ENCODE peak calls at places on chromosomes 11 and 22, in seven cellular contexts. J is colonic mucosa, A is heart right ventricle, B is neural progenitor cell, N is IMR-90, S is thoracic aorta, P is A549. U is an unnamed sample.

GRCh38 chr22:49933236-49933921 is 14.9 kb downstream of the CRELD2 start:
- DNase-seq in A (peak), N (no peak), P (no peak), J (no peak), S (no peak), B (no peak), U (peak)

GRCh38 chr11:8242480-8243280 is 21.0 kb downstream of the LMO1 start:
- DNase-seq in P (no peak), J (no peak), A (no peak), B (peak), N (no peak), S (no peak), U (no peak)

GRCh38 chr11:36945384-36945783 is 347.3 kb upstream of the RAG2 start:
- DNase-seq in J (no peak), B (no peak), N (peak), S (no peak), P (peak), A (no peak), U (peak)

GRCh38 chr11:1521382-1522080 is 35.0 kb upstream of the MOB2 start:
- DNase-seq in J (no peak), P (no peak), S (no peak), B (no peak), N (no peak), A (no peak), U (no peak)

GRCh38 chr11:18802381-18803257 is 11.0 kb upstream of the PTPN5 start:
- DNase-seq in B (peak), S (no peak), P (peak), A (no peak), N (peak), J (peak), U (peak)

GRCh38 chr11:127106142-127106541 is 105.6 kb upstream of the KIRREL3 start:
- DNase-seq in J (no peak), N (peak), B (peak), S (no peak), P (no peak), A (no peak), U (no peak)

GRCh38 chr11:73154178-73154577 is 12.1 kb upstream of the FCHSD2 start:
- DNase-seq in J (no peak), B (no peak), S (no peak), P (no peak), N (no peak), A (no peak), U (no peak)

GRCh38 chr22:30325724-30326703 is 727 bp downstream of the TBC1D10A start:
- DNase-seq in N (no peak), P (no peak), A (peak), B (peak), S (no peak), J (peak), U (no peak)

GRCh38 chr11:65362320-65362931 is 7.9 kb downstream of the TIGD3 start:
- DNase-seq in B (no peak), P (no peak), J (no peak), A (no peak), S (no peak), N (no peak), U (no peak)

GRCh38 chr11:77131560-77131959 is 3.5 kb downstream of the MYO7A start:
- DNase-seq in B (no peak), S (no peak), P (no peak), J (no peak), A (no peak), N (no peak), U (no peak)

GRCh38 chr22:27420817-27421361 is 380.7 kb downstream of the MN1 start:
- DNase-seq in P (no peak), N (peak), S (peak), B (no peak), A (peak), J (peak), U (peak)

GRCh38 chr11:121241300-121242176 is 51.0 kb upstream of the SC5D start:
- DNase-seq in B (peak), S (no peak), P (no peak), A (no peak), J (no peak), N (no peak), U (no peak)

DNA sequence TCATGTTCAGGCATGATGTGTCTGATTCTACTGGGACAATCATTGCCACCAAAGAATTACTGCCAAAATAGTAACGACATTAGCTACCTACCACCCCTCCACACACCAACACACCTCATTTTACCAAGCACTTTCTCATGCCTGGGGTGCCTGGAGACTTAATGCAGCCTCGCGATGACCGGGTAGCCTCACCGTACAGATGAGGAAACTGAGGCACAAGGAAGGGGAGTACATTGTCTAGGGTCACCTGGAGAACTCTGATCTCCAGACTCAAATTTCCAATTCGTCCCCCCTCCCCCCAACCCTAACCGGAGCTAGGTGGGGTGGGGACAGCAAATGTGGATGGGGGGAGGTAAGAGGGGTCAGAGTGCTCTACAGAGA is 2.7 kb upstream of the RTN4RL2 start:
- DNase-seq in P (no peak), B (no peak), J (no peak), N (no peak), S (no peak), A (no peak), U (no peak)
- H3K4me3 ChIP-seq in P (peak), B (peak), J (no peak), N (no peak), S (peak), A (no peak), U (no peak)

GRCh38 chr11:45807792-45808238 is 2.9 kb downstream of the SLC35C1 start:
- DNase-seq in J (no peak), A (no peak), B (no peak), N (no peak), P (no peak), S (no peak), U (no peak)
- H3K4me3 ChIP-seq in J (no peak), A (peak), B (no peak), N (no peak), P (no peak), S (peak), U (peak)

GRCh38 chr11:67418476-67419281 is 3.2 kb downstream of the CARNS1 start:
- DNase-seq in B (no peak), N (no peak), A (peak), S (no peak), P (no peak), J (no peak), U (no peak)
- H3K4me3 ChIP-seq in B (no peak), N (no peak), A (peak), S (peak), P (no peak), J (no peak), U (no peak)

GRCh38 chr22:20243176-20243544 is 25.0 kb downstream of the RTN4R start:
- DNase-seq in N (no peak), S (no peak), P (no peak), J (no peak), A (no peak), B (no peak), U (no peak)
- H3K4me3 ChIP-seq in N (no peak), S (peak), P (no peak), J (no peak), A (peak), B (no peak), U (no peak)

GRCh38 chr22:46089426-46090041 is 60.8 kb upstream of the PPARA start:
- DNase-seq in S (no peak), A (peak), P (no peak), B (no peak), J (no peak), N (no peak), U (no peak)

GRCh38 chr22:46090631-46091201 is 59.6 kb upstream of the PPARA start:
- DNase-seq in A (peak), J (no peak), P (no peak), B (no peak), N (peak), S (no peak), U (peak)

GRCh38 chr22:46088541-46089311 is 61.6 kb upstream of the PPARA start:
- DNase-seq in S (no peak), B (no peak), J (no peak), A (peak), P (no peak), N (peak), U (peak)

GRCh38 chr22:46091277-46091977 is 58.9 kb upstream of the PPARA start:
- DNase-seq in A (peak), P (no peak), S (no peak), N (no peak), J (no peak), B (no peak), U (no peak)

DNA sequence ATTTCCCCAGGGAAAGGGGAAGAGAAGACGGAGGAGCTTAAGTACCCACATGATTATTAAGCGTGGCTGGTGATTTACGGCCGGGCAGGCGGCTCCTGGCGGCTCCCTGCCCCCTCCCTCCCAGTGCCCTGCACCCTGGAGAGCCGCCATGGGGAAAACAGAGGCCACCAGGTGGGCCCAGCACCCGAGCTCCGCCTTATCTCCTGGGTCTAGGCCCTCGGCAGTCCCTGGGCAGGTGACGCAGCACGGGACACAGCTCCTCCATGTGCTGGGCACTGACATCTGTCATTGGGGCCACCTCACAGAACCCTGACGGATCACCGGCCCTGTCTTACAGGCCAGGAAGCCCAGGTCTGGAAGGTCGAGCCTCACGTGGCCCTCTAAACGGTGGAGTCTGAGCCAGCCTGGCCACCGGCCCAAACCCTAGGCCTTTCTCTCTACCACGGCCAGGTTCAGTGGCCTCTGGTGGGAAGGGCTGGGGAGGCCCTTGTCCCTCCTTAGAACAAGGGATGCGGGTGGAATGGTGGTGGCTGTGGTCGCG is 60.2 kb upstream of the PPARA start:
- DNase-seq in J (no peak), A (peak), B (no peak), S (no peak), N (no peak), P (no peak), U (peak)
- H3K4me3 ChIP-seq in J (no peak), A (peak), B (no peak), S (peak), N (no peak), P (no peak), U (peak)

GRCh38 chr11:14334193-14334592 is 24.8 kb downstream of the RRAS2 start:
- DNase-seq in P (no peak), A (no peak), S (no peak), B (no peak), J (no peak), N (no peak), U (no peak)

GRCh38 chr11:14334893-14335292 is 24.1 kb downstream of the RRAS2 start:
- DNase-seq in B (no peak), A (no peak), S (no peak), N (no peak), J (no peak), P (no peak), U (no peak)

GRCh38 chr11:14335712-14336111 is 23.3 kb downstream of the RRAS2 start:
- DNase-seq in A (no peak), N (no peak), S (no peak), J (no peak), B (no peak), P (no peak), U (no peak)

GRCh38 chr11:14329702-14330101 is 29.3 kb downstream of the RRAS2 start:
- DNase-seq in P (no peak), B (no peak), S (no peak), J (no peak), N (no peak), A (no peak), U (no peak)

GRCh38 chr11:14331476-14332136 is 27.4 kb downstream of the RRAS2 start:
- DNase-seq in A (no peak), S (no peak), B (no peak), N (no peak), J (no peak), P (no peak), U (no peak)
- H3K4me3 ChIP-seq in A (no peak), S (no peak), B (no peak), N (no peak), J (no peak), P (no peak), U (no peak)

U was measured in fibroblast of mammary gland.